ENCODE peak calls at places on chromosomes 4 and X, in four cellular contexts. N, S, T and A are unnamed samples.

GRCh38 chr4:6901669-6902317 is 7.8 kb upstream of the TBC1D14 start:
- DNase-seq in N (no peak), S (no peak), T (peak), A (no peak)

GRCh38 chr4:101291198-101291597 is 56.1 kb downstream of the PPP3CA start:
- DNase-seq in N (peak), S (no peak), T (no peak), A (no peak)

GRCh38 chr4:62407534-62407933 is 1207.4 kb downstream of the ADGRL3 start:
- DNase-seq in N (no peak), S (no peak), T (no peak), A (no peak)

GRCh38 chr4:88865051-88865450 is 167.4 kb upstream of the NAP1L5 start:
- DNase-seq in N (no peak), S (no peak), T (no peak), A (no peak)

GRCh38 chrX:148135738-148136137 is 154.6 kb downstream of the FMR1NB start:
- DNase-seq in N (peak), S (no peak), T (no peak), A (no peak)

GRCh38 chr4:53847935-53848334 is 216.5 kb downstream of the CHIC2 start:
- DNase-seq in N (no peak), S (no peak), T (no peak), A (no peak)

GRCh38 chr4:123031664-123032063 is 109.3 kb upstream of the NUDT6 start:
- DNase-seq in N (no peak), S (no peak), T (no peak), A (no peak)

GRCh38 chr4:4521767-4522166 is 20.1 kb downstream of the STX18 start:
- DNase-seq in N (no peak), S (no peak), T (no peak), A (no peak)

GRCh38 chr4:165631912-165632311 is 241.1 kb upstream of the TLL1 start:
- DNase-seq in N (no peak), S (no peak), T (no peak), A (no peak)

GRCh38 chr4:140298001-140298400 is 75.4 kb upstream of the SCOC start:
- DNase-seq in N (no peak), S (no peak), T (no peak), A (no peak)

GRCh38 chr4:138915725-138916124 is 99.9 kb upstream of the NOCT start:
- DNase-seq in N (no peak), S (no peak), T (no peak), A (no peak)

GRCh38 chr4:147831452-147832192 is 99.7 kb downstream of the ARHGAP10 start:
- DNase-seq in N (peak), S (peak), T (peak), A (peak)

GRCh38 chr4:8763966-8764901 is 107.4 kb downstream of the HMX1 start:
- DNase-seq in N (no peak), S (no peak), T (no peak), A (no peak)

GRCh38 chr4:182555997-182556418 is 312.8 kb downstream of the TENM3 start:
- DNase-seq in N (peak), S (no peak), T (no peak), A (no peak)

GRCh38 chr4:63566658-63567057 is 842.6 kb downstream of the TECRL start:
- DNase-seq in N (no peak), S (no peak), T (no peak), A (no peak)

GRCh38 chr4:63558709-63559108 is 850.5 kb downstream of the TECRL start:
- DNase-seq in N (no peak), S (no peak), T (no peak), A (no peak)

GRCh38 chr4:63563288-63564014 is 845.8 kb downstream of the TECRL start:
- DNase-seq in N (no peak), S (no peak), T (peak), A (no peak)
- TF ChIP-seq CTCF in N (no peak), S (no peak), T (peak), A (no peak)

GRCh38 chr4:143025111-143025704 is 159.5 kb upstream of the USP38 start:
- DNase-seq in N (peak), S (no peak), T (peak), A (no peak)
- TF ChIP-seq CTCF in N (peak), S (no peak), T (peak), A (no peak)

DNA sequence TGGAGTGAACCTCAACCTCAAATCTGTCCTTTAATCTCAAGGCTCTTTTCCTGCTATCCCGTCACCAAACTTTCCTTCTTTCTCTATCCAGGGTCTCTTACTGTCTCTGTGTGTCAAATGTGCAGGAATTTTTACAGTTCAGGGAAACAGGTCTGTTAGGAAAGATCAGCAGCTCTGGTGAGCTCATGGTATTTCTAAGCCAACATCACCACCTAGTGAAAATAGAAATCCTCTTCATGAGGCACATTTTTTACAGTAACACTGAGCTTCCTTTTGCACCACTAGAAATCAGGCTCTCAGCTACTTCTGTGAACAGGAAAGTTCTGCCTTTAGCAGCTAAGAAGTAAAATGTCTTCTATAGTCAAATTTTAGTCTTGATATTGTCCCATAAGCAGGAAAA is 39.6 kb downstream of the NUDT11 start:
- DNase-seq in N (no peak), S (no peak), T (peak), A (no peak)
- TF ChIP-seq CTCF in N (no peak), S (no peak), T (no peak), A (no peak)

DNA sequence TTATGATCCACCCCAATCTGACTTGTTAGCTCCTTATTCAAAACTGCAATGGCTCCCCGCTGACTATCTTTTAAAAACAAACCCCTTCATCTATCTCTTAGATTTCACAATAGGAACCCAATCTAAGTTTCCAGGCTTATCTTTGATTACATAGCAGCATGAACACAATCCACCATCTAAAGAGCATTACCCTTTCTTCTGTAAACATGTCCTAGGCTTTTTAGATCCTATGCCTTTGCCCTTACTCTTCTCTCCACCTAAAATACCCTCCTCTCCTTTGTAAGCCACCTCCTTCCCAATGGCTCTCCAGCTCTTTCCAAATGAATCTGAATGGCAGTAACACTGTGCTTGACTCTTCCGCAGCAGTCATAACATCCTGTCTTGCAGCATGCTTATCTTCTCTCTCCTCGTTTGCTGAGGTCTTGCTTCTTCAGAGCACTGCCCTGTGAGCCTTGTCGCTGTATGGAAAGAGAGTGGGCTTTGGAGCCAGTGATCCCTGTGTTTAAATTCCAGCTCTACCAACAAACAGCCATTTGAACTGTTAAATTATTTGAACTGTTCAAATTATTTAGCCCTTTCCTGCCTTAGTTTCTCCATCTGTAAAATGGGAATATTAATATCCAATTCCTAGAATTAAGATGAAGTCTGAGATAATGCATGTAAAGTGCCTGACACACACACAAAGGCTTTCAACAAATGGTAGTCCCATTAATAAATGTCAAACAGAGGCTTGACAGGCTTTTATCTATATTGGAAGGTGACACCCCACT is 16.2 kb upstream of the TSPAN5 start:
- DNase-seq in N (no peak), S (no peak), T (no peak), A (no peak)
- TF ChIP-seq CTCF in N (no peak), S (no peak), T (no peak), A (no peak)

GRCh38 chrX:47202877-47203276 is 9.2 kb downstream of the UBA1 start:
- DNase-seq in N (no peak), S (no peak), T (no peak), A (no peak)

GRCh38 chrX:47206316-47206715 is 12.2 kb upstream of the CDK16 start:
- DNase-seq in N (no peak), S (no peak), T (no peak), A (no peak)

GRCh38 chrX:47202316-47202715 is 8.7 kb downstream of the UBA1 start:
- DNase-seq in N (no peak), S (no peak), T (no peak), A (no peak)

GRCh38 chrX:47208108-47208507 is 10.4 kb upstream of the CDK16 start:
- DNase-seq in N (no peak), S (no peak), T (no peak), A (no peak)

GRCh38 chrX:47204970-47205369 is 11.3 kb downstream of the UBA1 start:
- DNase-seq in N (no peak), S (no peak), T (no peak), A (no peak)
- TF ChIP-seq CTCF in N (no peak), S (no peak), T (no peak), A (no peak)